ENCODE peak calls at places on chromosomes 1 and 21, in five cellular contexts. V is mesendoderm, U is IMR-90, O is neural progenitor cell, S is fibroblast of lung. R is an unnamed sample.
A peak's percentile ranks its signal among the peaks of the same experiment; 100 is the strongest.

GRCh38 chr1:151862604-151863003 is 9.1 kb upstream of the THEM5 start:
- DNase-seq in V (no peak), U (no peak), O (no peak), S (no peak), R (no peak)

GRCh38 chr1:173175514-173176146 is 31.5 kb downstream of the TNFSF4 start:
- DNase-seq in V (no peak), U (peak; percentile 70), O (no peak), S (peak; percentile 49), R (no peak)

GRCh38 chr1:119702384-119702783 is 9.3 kb upstream of the PHGDH start:
- DNase-seq in V (no peak), U (peak; percentile 83), O (no peak), S (peak; percentile 59), R (no peak)

GRCh38 chr1:212700892-212701819 is 1.5 kb upstream of the BATF3 start:
- DNase-seq in V (peak; percentile 62), U (peak; percentile 62), O (peak; percentile 70), S (peak; percentile 66), R (peak; percentile 70)

GRCh38 chr1:182069028-182069466 is 7.5 kb upstream of the ZNF648 start:
- DNase-seq in V (peak; percentile 88), U (peak; percentile 14), O (peak; percentile 87), S (no peak), R (peak; percentile 91)

GRCh38 chr1:43632135-43632670 is 17.7 kb upstream of the KDM4A start:
- DNase-seq in V (no peak), U (no peak), O (peak; percentile 10), S (no peak), R (no peak)

GRCh38 chr1:53076165-53076564 is 14.2 kb downstream of the PODN start:
- DNase-seq in V (no peak), U (no peak), O (no peak), S (no peak), R (peak; percentile 18)

GRCh38 chr1:93288558-93288957 is 57.1 kb upstream of the DR1 start:
- DNase-seq in V (no peak), U (no peak), O (no peak), S (no peak), R (no peak)

GRCh38 chr1:112689196-112689841 is 14.9 kb downstream of the MOV10 start:
- DNase-seq in V (no peak), U (no peak), O (no peak), S (no peak), R (no peak)

GRCh38 chr1:208203127-208203847 is 40.9 kb downstream of the PLXNA2 start:
- DNase-seq in V (no peak), U (peak; percentile 46), O (no peak), S (peak; percentile 87), R (no peak)

GRCh38 chr1:39272027-39272790 is 67.7 kb downstream of the MACF1 start:
- DNase-seq in V (peak; percentile 85), U (peak; percentile 53), O (no peak), S (peak; percentile 6), R (no peak)

GRCh38 chr1:38326135-38326534 is 279.5 kb upstream of the POU3F1 start:
- DNase-seq in V (no peak), U (no peak), O (no peak), S (no peak), R (no peak)

GRCh38 chr1:14926818-14927555 is 226.6 kb upstream of the TMEM51 start:
- DNase-seq in V (no peak), U (no peak), O (no peak), S (no peak), R (no peak)

GRCh38 chr1:173297798-173298391 is 90.8 kb upstream of the TNFSF4 start:
- DNase-seq in V (no peak), U (no peak), O (no peak), S (peak; percentile 65), R (no peak)

GRCh38 chr1:90716552-90717355 is at the start of gene BARHL2:
- DNase-seq in V (peak; percentile 58), U (no peak), O (peak; percentile 60), S (no peak), R (peak; percentile 68)

GRCh38 chr21:16082038-16082816 is 352.4 kb downstream of the USP25 start:
- DNase-seq in V (no peak), U (peak; percentile 22), O (peak; percentile 29), S (no peak), R (no peak)

GRCh38 chr21:45292399-45293213 is 4.9 kb upstream of the POFUT2 start:
- DNase-seq in V (peak; percentile 92), U (peak; percentile 86), O (peak; percentile 94), S (peak; percentile 77), R (peak; percentile 88)

GRCh38 chr1:201622824-201623223 is 83.9 kb downstream of the NAV1 start:
- DNase-seq in V (no peak), U (no peak), O (no peak), S (no peak), R (no peak)

GRCh38 chr1:56190975-56191768 is 388.2 kb downstream of the PLPP3 start:
- DNase-seq in V (no peak), U (peak; percentile 57), O (peak; percentile 34), S (peak; percentile 46), R (no peak)

GRCh38 chr1:162538815-162539431 is 22.6 kb upstream of the UAP1 start:
- DNase-seq in V (peak; percentile 7), U (peak; percentile 94), O (no peak), S (peak; percentile 97), R (no peak)

GRCh38 chr1:145849356-145850165 is 4.1 kb downstream of the NUDT17 start:
- DNase-seq in V (peak; percentile 50), U (peak; percentile 66), O (peak; percentile 20), S (peak; percentile 88), R (no peak)

GRCh38 chr1:35650416-35650815 is 9.1 kb upstream of the PSMB2 start:
- DNase-seq in V (no peak), U (no peak), O (no peak), S (no peak), R (no peak)

GRCh38 chr1:40634901-40635655 is 30.4 kb downstream of the RIMS3 start:
- DNase-seq in V (no peak), U (peak; percentile 23), O (no peak), S (peak; percentile 19), R (no peak)

GRCh38 chr1:53541761-53542550 is 82.8 kb downstream of the DMRTB1 start:
- DNase-seq in V (peak; percentile 38), U (peak; percentile 90), O (peak; percentile 54), S (peak; percentile 91), R (peak; percentile 65)

GRCh38 chr21:35940074-35940927 is 120.0 kb downstream of the SETD4 start:
- DNase-seq in V (peak; percentile 64), U (peak; percentile 81), O (peak; percentile 86), S (peak; percentile 73), R (peak; percentile 32)

GRCh38 chr1:98429851-98430496 is 231.5 kb upstream of the SNX7 start:
- DNase-seq in V (no peak), U (no peak), O (peak; percentile 25), S (no peak), R (no peak)

GRCh38 chr1:100622966-100623762 is 85.2 kb downstream of the GPR88 start:
- DNase-seq in V (no peak), U (peak; percentile 93), O (no peak), S (peak; percentile 94), R (no peak)

GRCh38 chr1:76070538-76070937 is 4.0 kb upstream of the ST6GALNAC3 start:
- DNase-seq in V (no peak), U (peak; percentile 26), O (no peak), S (peak; percentile 56), R (no peak)
- H3K4me2 ChIP-seq in V (no peak overlapping the region), U (no peak overlapping the region), O (no peak overlapping the region), S (no peak overlapping the region), R (no peak overlapping the region)

DNA sequence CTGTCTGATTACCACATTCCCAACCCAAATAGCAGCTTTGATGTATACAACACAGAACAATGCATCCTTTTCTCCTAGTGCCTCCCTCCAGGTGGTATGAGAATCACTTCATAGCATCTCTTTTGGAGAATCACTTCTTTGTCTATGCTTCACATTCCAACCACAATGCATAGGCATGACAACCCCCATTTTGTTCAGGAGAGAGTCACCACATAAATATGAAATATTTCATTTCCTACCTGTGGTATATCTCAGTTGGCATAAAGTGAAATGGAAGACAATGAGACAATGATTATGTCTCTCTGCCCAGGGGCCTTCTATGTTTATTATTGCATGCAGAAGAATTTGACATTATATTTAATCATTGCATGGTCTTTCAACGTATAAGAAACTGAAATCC is 112.2 kb downstream of the BRINP2 start:
- DNase-seq in V (no peak), U (no peak), O (peak; percentile 13), S (no peak), R (no peak)
- H3K27me3 ChIP-seq in V (no peaks in the 10 kb centered on the region), U (no peaks in the 10 kb centered on the region), O (no peaks in the 10 kb centered on the region), S (peaks cover 8% of the 10 kb centered on the region), R (no peaks in the 10 kb centered on the region)

DNA sequence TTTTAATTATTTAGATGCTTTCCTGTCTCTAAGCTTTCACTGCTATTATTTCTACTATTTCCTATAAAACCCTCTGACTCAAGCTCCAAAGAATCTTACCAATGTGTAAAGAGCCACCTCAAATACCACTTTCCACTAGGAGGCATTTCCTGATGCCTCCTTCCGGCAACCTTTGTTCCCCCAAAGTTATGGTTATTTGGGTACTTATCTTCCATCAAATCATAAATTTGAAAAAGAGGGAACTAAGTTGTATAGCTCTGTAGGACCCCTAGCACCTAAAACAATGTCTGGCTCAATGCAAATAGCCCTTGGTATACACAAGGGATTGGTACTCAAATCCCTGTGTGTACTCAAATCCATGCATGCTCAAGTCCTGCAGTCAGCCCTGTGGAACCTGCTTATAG is 79.6 kb downstream of the NME7 start:
- DNase-seq in V (peak; percentile 84), U (peak; percentile 17), O (no peak), S (peak; percentile 74), R (no peak)
- H3K4me2 ChIP-seq in V (no peak overlapping the region), U (no peak overlapping the region), O (no peak overlapping the region), S (no peak overlapping the region), R (no peak overlapping the region)

GRCh38 chr1:177172331-177172730 is 1.6 kb downstream of the BRINP2 start:
- DNase-seq in V (no peak), U (no peak), O (no peak), S (no peak), R (no peak)
- H3K27me3 ChIP-seq in V (peaks cover 22% of the 10 kb centered on the region), U (peaks cover 44% of the 10 kb centered on the region), O (peaks cover 100% of the 10 kb centered on the region), S (peaks cover 44% of the 10 kb centered on the region), R (peaks cover 32% of the 10 kb centered on the region)

DNA sequence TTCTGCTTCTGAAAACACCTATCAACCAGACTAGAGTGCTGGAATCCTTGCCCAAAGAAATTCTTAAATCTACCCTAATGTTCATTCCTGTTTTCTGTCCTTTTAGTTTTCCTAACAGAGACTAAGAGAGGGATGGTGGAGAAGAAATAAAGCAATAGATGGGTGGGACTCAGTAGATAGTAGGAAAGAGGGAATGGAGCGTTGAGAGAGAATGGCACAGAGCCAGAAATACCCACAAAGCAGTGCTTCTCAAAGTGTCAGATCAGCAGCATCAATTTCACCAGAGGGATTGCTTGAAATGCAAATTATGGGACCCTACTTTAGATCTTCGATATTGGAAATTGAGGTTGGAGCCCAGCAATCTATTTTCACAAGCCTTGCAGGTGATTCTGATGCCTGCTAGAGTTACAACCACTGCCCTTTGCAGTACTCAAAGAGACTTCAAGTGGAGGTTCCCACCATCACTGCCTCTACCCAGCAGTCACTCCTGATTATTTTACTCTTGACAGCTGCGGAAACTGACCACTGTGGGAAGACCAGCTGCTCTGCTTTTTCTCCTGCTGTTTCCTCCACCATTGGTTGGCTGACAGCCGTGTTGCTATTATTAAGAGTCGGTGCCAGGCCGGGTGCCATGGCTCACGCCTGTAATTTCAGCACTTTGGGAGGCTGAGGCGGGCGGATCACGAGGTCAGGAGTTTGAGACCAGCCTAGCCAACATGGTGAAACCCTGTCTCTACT is 11.4 kb upstream of the PRPF3 start:
- DNase-seq in V (no peak), U (no peak), O (no peak), S (no peak), R (no peak)
- H3K4me2 ChIP-seq in V (no peak overlapping the region), U (no peak overlapping the region), O (no peak overlapping the region), S (no peak overlapping the region), R (no peak overlapping the region)